ENCODE peak calls at places on chromosome 4, in five cellular contexts. One of them, this sample, is unnamed.

GRCh38 chr4:22906046-22906445 is 213.3 kb downstream of the GBA3 start:
- DNase-seq in cardiac muscle cell: peak
- DNase-seq in aorta: no peak
- DNase-seq in adrenal gland: no peak
- DNase-seq in naive thymus-derived CD4-positive, alpha-beta T cell: no peak
- DNase-seq in this sample: no peak

GRCh38 chr4:158819942-158820786 is 51.3 kb downstream of the FNIP2 start:
- DNase-seq in aorta: no peak
- DNase-seq in cardiac muscle cell: no peak
- DNase-seq in naive thymus-derived CD4-positive, alpha-beta T cell: no peak
- DNase-seq in adrenal gland: no peak
- DNase-seq in this sample: no peak

GRCh38 chr4:85825937-85826678 is 351.2 kb downstream of the ARHGAP24 start:
- DNase-seq in naive thymus-derived CD4-positive, alpha-beta T cell: no peak
- DNase-seq in adrenal gland: no peak
- DNase-seq in aorta: peak
- DNase-seq in cardiac muscle cell: peak
- DNase-seq in this sample: peak

GRCh38 chr4:142549248-142549647 is 296.9 kb downstream of the INPP4B start:
- DNase-seq in adrenal gland: no peak
- DNase-seq in aorta: no peak
- DNase-seq in naive thymus-derived CD4-positive, alpha-beta T cell: no peak
- DNase-seq in cardiac muscle cell: no peak
- DNase-seq in this sample: no peak

GRCh38 chr4:40990202-40990898 is 224.0 kb downstream of the APBB2 start:
- DNase-seq in cardiac muscle cell: no peak
- DNase-seq in adrenal gland: no peak
- DNase-seq in naive thymus-derived CD4-positive, alpha-beta T cell: no peak
- DNase-seq in aorta: no peak
- DNase-seq in this sample: no peak

GRCh38 chr4:14871676-14872430 is 130.4 kb upstream of the CPEB2 start:
- DNase-seq in naive thymus-derived CD4-positive, alpha-beta T cell: no peak
- DNase-seq in cardiac muscle cell: peak
- DNase-seq in adrenal gland: no peak
- DNase-seq in aorta: peak
- DNase-seq in this sample: no peak

GRCh38 chr4:147137280-147137679 is 191.6 kb upstream of the TTC29 start:
- DNase-seq in naive thymus-derived CD4-positive, alpha-beta T cell: no peak
- DNase-seq in cardiac muscle cell: no peak
- DNase-seq in adrenal gland: no peak
- DNase-seq in aorta: no peak
- DNase-seq in this sample: no peak

GRCh38 chr4:16884673-16885460 is 13.6 kb downstream of the LDB2 start:
- DNase-seq in naive thymus-derived CD4-positive, alpha-beta T cell: no peak
- DNase-seq in cardiac muscle cell: no peak
- DNase-seq in adrenal gland: no peak
- DNase-seq in aorta: no peak
- DNase-seq in this sample: no peak

GRCh38 chr4:25350561-25350960 is 26.5 kb upstream of the ANAPC4 start:
- DNase-seq in aorta: no peak
- DNase-seq in naive thymus-derived CD4-positive, alpha-beta T cell: no peak
- DNase-seq in cardiac muscle cell: no peak
- DNase-seq in adrenal gland: no peak
- DNase-seq in this sample: no peak

GRCh38 chr4:78661923-78662521 is 110.5 kb downstream of the ANXA3 start:
- DNase-seq in adrenal gland: no peak
- DNase-seq in cardiac muscle cell: no peak
- DNase-seq in aorta: no peak
- DNase-seq in naive thymus-derived CD4-positive, alpha-beta T cell: no peak
- DNase-seq in this sample: no peak

GRCh38 chr4:119632216-119632615 is 3.6 kb upstream of the PDE5A start:
- DNase-seq in naive thymus-derived CD4-positive, alpha-beta T cell: no peak
- DNase-seq in cardiac muscle cell: no peak
- DNase-seq in aorta: no peak
- DNase-seq in adrenal gland: no peak
- DNase-seq in this sample: no peak

GRCh38 chr4:1008840-1009646 is 2.4 kb upstream of the FGFRL1 start:
- DNase-seq in cardiac muscle cell: no peak
- DNase-seq in aorta: peak
- DNase-seq in adrenal gland: peak
- DNase-seq in naive thymus-derived CD4-positive, alpha-beta T cell: no peak
- DNase-seq in this sample: no peak
- H3K4me3 ChIP-seq in cardiac muscle cell: peak
- H3K4me3 ChIP-seq in aorta: peak
- H3K4me3 ChIP-seq in adrenal gland: peak
- H3K4me3 ChIP-seq in naive thymus-derived CD4-positive, alpha-beta T cell: peak
- H3K4me3 ChIP-seq in this sample: peak

GRCh38 chr4:153792007-153792892 is 3.4 kb upstream of the SFRP2 start:
- DNase-seq in naive thymus-derived CD4-positive, alpha-beta T cell: no peak
- DNase-seq in adrenal gland: peak
- DNase-seq in cardiac muscle cell: peak
- DNase-seq in aorta: peak
- DNase-seq in this sample: peak
- H3K4me3 ChIP-seq in naive thymus-derived CD4-positive, alpha-beta T cell: peak
- H3K4me3 ChIP-seq in adrenal gland: no peak
- H3K4me3 ChIP-seq in cardiac muscle cell: peak
- H3K4me3 ChIP-seq in aorta: no peak
- H3K4me3 ChIP-seq in this sample: peak

DNA sequence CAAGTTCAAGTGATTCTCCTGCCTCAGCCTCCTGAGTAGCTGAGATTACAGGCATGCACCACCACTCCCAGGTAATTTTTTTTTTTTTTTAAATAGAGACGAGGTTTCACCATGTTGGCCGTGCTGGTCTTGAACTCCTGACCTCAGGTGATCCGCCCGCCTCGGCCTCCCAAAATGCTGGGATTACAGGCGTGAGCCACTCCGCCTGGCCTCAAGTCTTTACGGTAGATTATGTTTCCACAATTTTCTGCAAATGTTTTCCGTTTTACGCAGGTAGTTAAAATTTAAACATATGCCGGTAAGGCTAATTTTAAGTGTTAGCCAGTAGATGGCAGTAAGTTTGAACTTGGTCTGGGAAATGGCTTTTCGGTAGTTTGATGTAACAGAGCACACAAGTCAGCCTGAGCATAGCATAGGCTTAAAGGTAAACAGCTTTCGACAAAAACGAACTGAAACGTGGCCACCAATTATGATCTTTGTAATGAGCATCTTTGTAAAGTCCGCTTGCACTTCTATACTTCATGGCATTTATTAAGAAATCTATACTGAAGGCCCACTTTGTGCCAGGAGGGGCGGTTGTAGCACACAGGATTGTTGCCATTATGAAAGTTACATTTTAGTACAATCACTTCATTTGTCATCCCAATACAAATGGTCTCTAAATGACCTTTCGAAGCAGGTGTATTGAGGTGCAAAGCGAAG is 31.1 kb downstream of the CCKAR start:
- DNase-seq in adrenal gland: no peak
- DNase-seq in naive thymus-derived CD4-positive, alpha-beta T cell: peak
- DNase-seq in aorta: no peak
- DNase-seq in cardiac muscle cell: peak
- DNase-seq in this sample: no peak
- H3K4me3 ChIP-seq in adrenal gland: no peak
- H3K4me3 ChIP-seq in naive thymus-derived CD4-positive, alpha-beta T cell: no peak
- H3K4me3 ChIP-seq in aorta: no peak
- H3K4me3 ChIP-seq in cardiac muscle cell: no peak
- H3K4me3 ChIP-seq in this sample: no peak

GRCh38 chr4:114752404-114752803 is 153.8 kb downstream of the UGT8 start:
- DNase-seq in naive thymus-derived CD4-positive, alpha-beta T cell: no peak
- DNase-seq in cardiac muscle cell: no peak
- DNase-seq in adrenal gland: no peak
- DNase-seq in aorta: no peak
- DNase-seq in this sample: no peak

GRCh38 chr4:114754616-114755015 is 156.0 kb downstream of the UGT8 start:
- DNase-seq in adrenal gland: no peak
- DNase-seq in naive thymus-derived CD4-positive, alpha-beta T cell: no peak
- DNase-seq in cardiac muscle cell: no peak
- DNase-seq in aorta: no peak
- DNase-seq in this sample: no peak

GRCh38 chr4:114758066-114758465 is 159.5 kb downstream of the UGT8 start:
- DNase-seq in cardiac muscle cell: no peak
- DNase-seq in aorta: no peak
- DNase-seq in naive thymus-derived CD4-positive, alpha-beta T cell: no peak
- DNase-seq in adrenal gland: no peak
- DNase-seq in this sample: no peak
- H3K4me3 ChIP-seq in cardiac muscle cell: no peak
- H3K4me3 ChIP-seq in aorta: no peak
- H3K4me3 ChIP-seq in naive thymus-derived CD4-positive, alpha-beta T cell: no peak
- H3K4me3 ChIP-seq in adrenal gland: no peak
- H3K4me3 ChIP-seq in this sample: no peak

GRCh38 chr4:3630136-3630933 is 98.1 kb upstream of the LRPAP1 start:
- DNase-seq in naive thymus-derived CD4-positive, alpha-beta T cell: no peak
- DNase-seq in cardiac muscle cell: no peak
- DNase-seq in adrenal gland: no peak
- DNase-seq in aorta: peak
- DNase-seq in this sample: no peak
- H3K4me3 ChIP-seq in naive thymus-derived CD4-positive, alpha-beta T cell: no peak
- H3K4me3 ChIP-seq in cardiac muscle cell: no peak
- H3K4me3 ChIP-seq in adrenal gland: no peak
- H3K4me3 ChIP-seq in aorta: no peak
- H3K4me3 ChIP-seq in this sample: no peak

DNA sequence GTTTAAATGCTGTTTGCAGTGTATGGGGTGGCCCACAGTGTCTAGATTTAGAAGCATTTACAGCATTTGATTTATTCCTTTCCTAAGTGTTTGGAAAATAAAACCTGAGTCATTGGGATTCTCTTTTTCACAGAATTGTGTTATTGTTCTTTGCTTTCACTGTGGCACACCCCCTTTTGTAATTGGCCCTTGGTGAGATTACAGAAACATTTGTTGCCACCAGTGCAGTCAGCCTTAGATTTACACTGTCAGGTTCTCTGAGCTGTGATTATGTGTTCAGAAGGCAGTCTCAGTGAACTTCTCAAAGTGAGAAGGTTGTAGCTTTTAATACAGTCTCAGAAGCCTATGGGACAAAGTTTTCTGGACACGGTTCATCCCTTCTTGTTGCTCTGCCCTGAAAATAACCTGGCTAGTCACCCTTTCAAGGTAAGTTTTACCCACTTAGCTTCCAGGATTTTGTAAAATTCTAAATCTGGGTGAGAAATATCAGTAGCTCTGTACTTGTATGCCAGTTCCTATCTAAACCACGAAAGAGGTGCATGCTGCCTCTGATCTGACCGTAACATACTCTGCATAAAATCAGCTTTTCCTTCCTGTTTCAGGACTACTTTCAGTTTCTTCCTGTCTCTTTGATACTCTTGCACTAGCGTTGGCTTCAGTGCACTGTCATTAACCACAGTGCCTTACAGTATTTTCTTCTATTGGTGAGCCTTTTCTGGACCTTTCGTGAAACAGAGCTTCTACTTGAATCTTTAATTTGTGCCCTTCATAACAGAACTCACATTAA is 12.6 kb downstream of the RUFY3 start:
- DNase-seq in cardiac muscle cell: peak
- DNase-seq in aorta: no peak
- DNase-seq in adrenal gland: no peak
- DNase-seq in naive thymus-derived CD4-positive, alpha-beta T cell: peak
- DNase-seq in this sample: no peak
- H3K4me3 ChIP-seq in cardiac muscle cell: no peak
- H3K4me3 ChIP-seq in aorta: peak
- H3K4me3 ChIP-seq in adrenal gland: no peak
- H3K4me3 ChIP-seq in naive thymus-derived CD4-positive, alpha-beta T cell: peak
- H3K4me3 ChIP-seq in this sample: peak